ENCODE peak calls at places on chromosomes 11 and 22, in five cellular contexts. O, W, I, X and V are unnamed samples.
A peak's percentile ranks its signal among the peaks of the same experiment; 100 is the strongest.

GRCh38 chr11:15692739-15693138 is 578.0 kb downstream of the INSC start:
- DNase-seq in X (no peak), W (no peak), I (peak; percentile 25), O (no peak), V (no peak)

GRCh38 chr11:122863704-122864326 is 18.7 kb upstream of the JHY start:
- DNase-seq in W (no peak), O (no peak), X (peak; percentile 47), I (peak; percentile 48), V (peak; percentile 71)

GRCh38 chr11:67368621-67369020 is 4.8 kb downstream of the CLCF1 start:
- DNase-seq in X (no peak), I (no peak), O (no peak), W (no peak), V (no peak)

GRCh38 chr22:44131412-44131811 is 49.3 kb upstream of the PARVG start:
- DNase-seq in I (no peak), W (no peak), X (no peak), O (no peak), V (no peak)

GRCh38 chr22:32164084-32164894 is 5.2 kb upstream of the C22orf42 start:
- DNase-seq in I (no peak), X (no peak), O (no peak), W (no peak), V (no peak)

GRCh38 chr22:45504703-45505341 is 2.1 kb downstream of the FBLN1 start:
- DNase-seq in W (no peak), I (peak; percentile 52), O (peak; percentile 17), X (no peak), V (no peak)

GRCh38 chr11:42462558-42463310 is 849.1 kb upstream of the API5 start:
- DNase-seq in I (peak; percentile 1), W (no peak), O (no peak), X (no peak), V (no peak)

GRCh38 chr22:19448076-19448607 is 631 bp upstream of the C22orf39 start:
- DNase-seq in I (peak; percentile 59), O (no peak), X (peak; percentile 57), W (peak; percentile 34), V (peak; percentile 37)

GRCh38 chr11:125593113-125593761 is 585 bp downstream of the STT3A start:
- DNase-seq in O (peak; percentile 29), I (peak; percentile 68), W (no peak), X (peak; percentile 22), V (peak; percentile 34)

GRCh38 chr11:134667175-134667500 is 255.1 kb upstream of the B3GAT1 start:
- DNase-seq in I (no peak), O (no peak), W (no peak), X (no peak), V (no peak)